ENCODE peak calls at places on chromosomes 12 and 14, in four cellular contexts. E is Peyer's patch, L is uterus, G is HCT116. X is an unnamed sample.

GRCh38 chr14:63438065-63438757 is 105.0 kb downstream of the PPP2R5E start:
- DNase-seq in L (peak; percentile 74), G (peak; percentile 15), E (no peak), X (peak; percentile 71)

GRCh38 chr14:92542766-92543554 is 29.4 kb downstream of the RIN3 start:
- DNase-seq in G (no peak), L (no peak), E (peak; percentile 18), X (no peak)

GRCh38 chr12:57893460-57894353 is 47.2 kb upstream of the CTDSP2 start:
- DNase-seq in G (no peak), E (peak; percentile 79), L (peak; percentile 98), X (peak; percentile 45)

GRCh38 chr14:102096569-102097188 is 9.8 kb upstream of the HSP90AA1 start:
- DNase-seq in L (peak; percentile 87), G (peak; percentile 50), E (peak; percentile 86), X (peak; percentile 52)

GRCh38 chr12:11986165-11986564 is 84.6 kb upstream of the BCL2L14 start:
- DNase-seq in L (no peak), G (no peak), E (no peak), X (no peak)

GRCh38 chr12:15522574-15523187 is 200.4 kb downstream of the PTPRO start:
- DNase-seq in G (peak; percentile 36), L (no peak), E (no peak), X (no peak)

GRCh38 chr14:33052899-33053400 is 114.3 kb downstream of the NPAS3 start:
- DNase-seq in L (no peak), E (no peak), G (no peak), X (no peak)

GRCh38 chr14:103833711-103834110 is 13.7 kb downstream of the PPP1R13B start:
- DNase-seq in G (no peak), L (no peak), E (no peak), X (no peak)

GRCh38 chr14:68473794-68474193 is 319.1 kb downstream of the ZFP36L1 start:
- DNase-seq in E (no peak), G (no peak), L (no peak), X (no peak)

GRCh38 chr12:110536834-110537604 is 34.9 kb downstream of the RAD9B start:
- DNase-seq in G (no peak), E (no peak), L (no peak), X (no peak)

GRCh38 chr12:15827136-15827535 is 37.9 kb upstream of the EPS8 start:
- DNase-seq in G (no peak), L (no peak), E (no peak), X (no peak)

GRCh38 chr12:132686831-132687210 is 321 bp downstream of the POLE start:
- DNase-seq in E (no peak), L (no peak), G (no peak), X (no peak)

GRCh38 chr12:1886396-1887008 is 31.9 kb downstream of the CACNA2D4 start:
- DNase-seq in G (no peak), L (no peak), E (no peak), X (no peak)

GRCh38 chr12:21615441-21615840 is 10.8 kb upstream of the GYS2 start:
- DNase-seq in L (no peak), G (no peak), E (no peak), X (no peak)

GRCh38 chr12:47394070-47394469 is 311.8 kb downstream of the RPAP3 start:
- DNase-seq in G (no peak), E (no peak), L (no peak), X (no peak)

GRCh38 chr14:80077262-80077661 is 134.0 kb downstream of the DIO2 start:
- DNase-seq in L (no peak), E (no peak), G (no peak), X (no peak)

GRCh38 chr14:92040431-92041040 is 677 bp upstream of the TRIP11 start:
- DNase-seq in G (peak; percentile 12), L (no peak), E (no peak), X (peak; percentile 56)

GRCh38 chr12:57011438-57012424 is 4.6 kb downstream of the TAC3 start:
- DNase-seq in E (peak; percentile 1), G (no peak), L (no peak), X (no peak)

GRCh38 chr14:57889245-57889644 is 23.4 kb upstream of the SLC35F4 start:
- DNase-seq in L (peak; percentile 36), E (no peak), G (no peak), X (no peak)

GRCh38 chr12:24860546-24860945 is 88.4 kb downstream of the BCAT1 start:
- DNase-seq in E (no peak), L (no peak), G (no peak), X (no peak)

GRCh38 chr12:85440273-85440672 is 160.3 kb downstream of the ALX1 start:
- DNase-seq in L (no peak), G (no peak), E (no peak), X (no peak)

GRCh38 chr12:64621257-64621942 is 11.1 kb downstream of the RASSF3 start:
- DNase-seq in L (peak; percentile 53), G (no peak), E (no peak), X (no peak)

GRCh38 chr14:49508124-49508523 is 78.1 kb downstream of the RPS29 start:
- DNase-seq in L (no peak), G (no peak), E (no peak), X (no peak)

GRCh38 chr14:88866305-88866704 is 41.9 kb downstream of the TTC8 start:
- DNase-seq in G (no peak), L (no peak), E (no peak), X (no peak)

GRCh38 chr12:96397756-96398421 is 2.4 kb downstream of the CDK17 start:
- DNase-seq in G (no peak), L (no peak), E (no peak), X (no peak)

GRCh38 chr14:50230601-50231474 is 540 bp downstream of the SOS2 start:
- DNase-seq in E (peak; percentile 78), L (peak; percentile 57), G (peak; percentile 21), X (peak; percentile 12)

GRCh38 chr12:41011939-41012338 is 176.2 kb upstream of the PDZRN4 start:
- DNase-seq in E (no peak), L (no peak), G (no peak), X (no peak)

GRCh38 chr14:50573862-50574261 is 13.9 kb downstream of the ATL1 start:
- DNase-seq in L (no peak), E (no peak), G (no peak), X (no peak)

GRCh38 chr12:127230843-127231260 is 1036.1 kb upstream of the TMEM132C start:
- DNase-seq in G (peak; percentile 48), L (no peak), E (no peak), X (peak; percentile 12)

GRCh38 chr12:78403136-78403535 is 461.4 kb upstream of the SYT1 start:
- DNase-seq in E (no peak), L (no peak), G (no peak), X (peak; percentile 14)

GRCh38 chr12:129750426-129750825 is 153.4 kb downstream of the TMEM132D start:
- DNase-seq in G (no peak), E (no peak), L (no peak), X (no peak)

GRCh38 chr14:51205486-51205885 is 34.6 kb upstream of the TMX1 start:
- DNase-seq in E (no peak), L (no peak), G (no peak), X (no peak)

GRCh38 chr12:42145552-42146215 is 1.0 kb upstream of the GXYLT1 start:
- DNase-seq in E (no peak), G (no peak), L (no peak), X (no peak)

GRCh38 chr14:55712505-55712904 is 132.5 kb downstream of the KTN1 start:
- DNase-seq in G (no peak), E (peak; percentile 64), L (no peak), X (no peak)

GRCh38 chr14:100566119-100566518 is 21.1 kb downstream of the BEGAIN start:
- DNase-seq in E (peak; percentile 75), G (no peak), L (no peak), X (no peak)
- TF ChIP-seq POLR2A in E (no peak), G (no peak), L (no peak), X (no peak)

DNA sequence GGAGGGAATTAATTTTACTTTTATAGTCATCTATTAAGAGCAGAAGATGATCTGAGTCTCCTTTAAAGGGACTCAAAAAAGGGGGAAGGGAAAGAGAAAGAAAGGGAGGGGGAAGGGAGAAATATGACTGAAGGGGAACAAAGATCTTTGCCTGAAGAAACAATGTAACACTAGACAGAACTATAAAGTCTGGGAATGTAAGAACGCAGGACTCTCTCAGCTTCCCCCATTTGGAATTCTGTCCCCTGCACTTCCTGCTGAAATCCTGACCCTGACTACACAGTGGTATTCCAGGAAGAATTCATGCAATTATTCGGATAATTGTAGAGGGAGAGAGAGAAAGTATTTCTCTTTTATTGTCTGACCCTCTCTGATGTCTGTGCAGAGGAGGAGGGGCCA is 8.6 kb upstream of the HOXC11 start:
- DNase-seq in E (no peak), L (no peak), G (no peak), X (no peak)
- TF ChIP-seq POLR2A in E (no peak), L (no peak), G (no peak), X (no peak)

DNA sequence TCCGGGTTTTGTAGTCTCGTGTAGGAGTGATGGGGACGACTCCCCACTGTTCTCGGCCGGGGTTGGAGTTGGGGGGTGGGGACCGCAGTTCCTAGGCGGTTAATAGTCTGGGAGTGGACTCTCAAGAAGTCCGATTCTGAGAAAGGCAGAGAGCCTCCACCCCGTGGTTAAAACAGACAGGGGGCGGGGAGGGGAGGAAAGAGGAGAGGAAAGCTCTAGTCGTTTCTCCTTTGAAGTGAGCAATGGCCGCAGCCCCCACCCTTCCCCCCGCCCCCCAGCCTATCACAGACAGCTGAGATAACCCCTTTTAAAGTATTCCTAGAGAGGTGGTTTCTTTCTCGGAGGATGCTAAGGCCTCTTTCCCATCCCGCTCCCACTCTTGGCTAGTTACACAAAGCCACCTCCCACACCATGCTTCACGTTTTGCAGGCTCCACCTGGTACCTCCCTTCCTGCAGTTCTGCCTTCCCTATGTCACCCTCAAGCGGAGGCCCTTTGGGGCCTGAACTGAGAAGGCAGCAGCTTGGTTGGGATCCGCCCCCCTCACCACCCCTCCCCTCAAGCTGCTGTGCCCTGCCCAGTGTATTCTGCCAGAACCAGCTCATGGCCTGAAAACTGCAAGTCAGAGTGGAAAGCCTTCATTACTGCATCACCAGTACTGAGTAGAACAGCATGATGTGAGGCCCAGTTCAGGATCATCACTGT is 853 bp downstream of the USP5 start:
- DNase-seq in G (no peak), E (no peak), L (no peak), X (peak; percentile 58)
- TF ChIP-seq POLR2A in G (no peak), E (no peak), L (no peak), X (peak; percentile 12)

DNA sequence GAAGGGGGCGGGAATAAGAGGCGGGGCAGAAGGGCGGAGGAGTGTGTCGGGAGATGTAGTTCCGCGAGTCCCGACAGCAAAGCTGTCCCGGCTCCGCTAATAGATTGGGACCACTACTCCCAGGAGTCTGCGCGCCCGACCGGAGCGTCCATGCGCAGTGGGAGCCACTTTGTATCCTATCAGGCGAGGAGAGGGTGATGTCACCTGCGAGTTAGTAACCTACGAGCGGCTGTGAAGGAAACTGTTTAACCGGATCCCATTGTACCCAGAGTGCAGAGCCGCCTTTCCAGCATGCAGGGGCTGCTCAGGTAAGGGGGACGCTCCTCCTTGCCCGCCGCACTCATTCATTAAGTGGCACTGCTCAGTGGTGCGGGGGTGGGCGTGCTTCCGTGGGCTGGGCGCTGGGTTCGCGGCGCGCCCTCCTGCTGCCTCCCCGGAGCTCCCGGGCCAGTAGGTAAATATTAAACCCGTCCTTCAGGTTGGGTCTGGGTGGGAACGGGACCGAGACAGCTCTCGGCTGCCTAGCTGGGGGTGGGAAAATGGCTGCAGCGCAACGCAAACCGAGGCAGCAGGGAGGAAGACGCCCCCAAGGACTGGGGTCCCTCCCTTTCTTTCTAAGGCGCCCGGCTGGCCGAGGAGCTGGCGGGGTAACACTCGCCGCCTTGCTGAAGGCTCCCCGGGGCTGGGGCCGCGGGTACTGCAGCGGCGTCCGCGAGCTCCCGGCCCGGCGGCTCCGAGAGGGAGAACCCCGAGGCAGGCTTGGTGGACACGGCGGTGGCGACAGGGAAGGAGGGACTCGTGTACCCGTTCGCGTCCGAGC is at the start of gene DAAM1:
- DNase-seq in L (peak; percentile 99), E (peak; percentile 96), G (peak; percentile 93), X (peak; percentile 65)
- TF ChIP-seq POLR2A in L (peak; percentile 98), E (peak; percentile 98), G (peak; percentile 69), X (peak; percentile 65)